ENCODE peak calls at places on chromosomes 6 and 20, in ten cellular contexts. One of them, this sample, is unnamed.

GRCh38 chr20:3839328-3839727 is 7.3 kb upstream of the MAVS start:
- DNase-seq in PC-9: no peak
- DNase-seq in adipocyte: no peak
- DNase-seq in GM23248: no peak
- DNase-seq in fibroblast of lung: no peak
- DNase-seq in mesendoderm: peak; percentile 91
- DNase-seq in IMR-90: no peak
- DNase-seq in aorta: no peak
- DNase-seq in psoas muscle: no peak
- DNase-seq in cardiac muscle cell: peak; percentile 45
- DNase-seq in this sample: peak; percentile 8

GRCh38 chr20:62989201-62989601 is 17.6 kb downstream of the BHLHE23 start:
- DNase-seq in mesendoderm: no peak
- DNase-seq in aorta: no peak
- DNase-seq in adipocyte: no peak
- DNase-seq in cardiac muscle cell: no peak
- DNase-seq in fibroblast of lung: no peak
- DNase-seq in psoas muscle: no peak
- DNase-seq in GM23248: no peak
- DNase-seq in PC-9: no peak
- DNase-seq in IMR-90: no peak
- DNase-seq in this sample: no peak

GRCh38 chr20:12395404-12396159 is 477.9 kb downstream of the BTBD3 start:
- DNase-seq in GM23248: no peak
- DNase-seq in IMR-90: no peak
- DNase-seq in adipocyte: no peak
- DNase-seq in fibroblast of lung: no peak
- DNase-seq in psoas muscle: no peak
- DNase-seq in PC-9: peak; percentile 31
- DNase-seq in mesendoderm: peak; percentile 27
- DNase-seq in aorta: no peak
- DNase-seq in cardiac muscle cell: peak; percentile 36
- DNase-seq in this sample: no peak

GRCh38 chr6:80316655-80317332 is 210.3 kb downstream of the BCKDHB start:
- DNase-seq in GM23248: peak; percentile 38
- DNase-seq in PC-9: no peak
- DNase-seq in cardiac muscle cell: peak; percentile 1
- DNase-seq in aorta: no peak
- DNase-seq in psoas muscle: no peak
- DNase-seq in fibroblast of lung: no peak
- DNase-seq in IMR-90: no peak
- DNase-seq in adipocyte: peak; percentile 17
- DNase-seq in mesendoderm: no peak
- DNase-seq in this sample: peak; percentile 75

GRCh38 chr6:105835373-105835772 is 250.8 kb upstream of the PRDM1 start:
- DNase-seq in aorta: no peak
- DNase-seq in PC-9: no peak
- DNase-seq in IMR-90: peak; percentile 48
- DNase-seq in cardiac muscle cell: no peak
- DNase-seq in mesendoderm: peak; percentile 86
- DNase-seq in GM23248: no peak
- DNase-seq in adipocyte: no peak
- DNase-seq in fibroblast of lung: peak; percentile 51
- DNase-seq in psoas muscle: no peak
- DNase-seq in this sample: no peak

GRCh38 chr6:117558818-117559217 is 43.5 kb downstream of the GOPC start:
- DNase-seq in cardiac muscle cell: no peak
- DNase-seq in IMR-90: no peak
- DNase-seq in PC-9: no peak
- DNase-seq in psoas muscle: no peak
- DNase-seq in adipocyte: no peak
- DNase-seq in GM23248: no peak
- DNase-seq in mesendoderm: no peak
- DNase-seq in fibroblast of lung: no peak
- DNase-seq in aorta: no peak
- DNase-seq in this sample: no peak

GRCh38 chr20:47785900-47786762 is 850 bp upstream of the SULF2 start:
- DNase-seq in IMR-90: peak; percentile 71
- DNase-seq in adipocyte: peak; percentile 94
- DNase-seq in PC-9: peak; percentile 87
- DNase-seq in aorta: peak; percentile 88
- DNase-seq in cardiac muscle cell: peak; percentile 92
- DNase-seq in GM23248: peak; percentile 84
- DNase-seq in psoas muscle: peak; percentile 62
- DNase-seq in fibroblast of lung: peak; percentile 81
- DNase-seq in mesendoderm: peak; percentile 80
- DNase-seq in this sample: peak; percentile 98

GRCh38 chr6:159778542-159778941 is 10.9 kb downstream of the TCP1 start:
- DNase-seq in psoas muscle: no peak
- DNase-seq in IMR-90: no peak
- DNase-seq in fibroblast of lung: no peak
- DNase-seq in aorta: peak; percentile 20
- DNase-seq in mesendoderm: no peak
- DNase-seq in cardiac muscle cell: no peak
- DNase-seq in adipocyte: no peak
- DNase-seq in PC-9: no peak
- DNase-seq in GM23248: no peak
- DNase-seq in this sample: no peak

GRCh38 chr6:167893416-167893815 is 66.7 kb downstream of the AFDN start:
- DNase-seq in mesendoderm: peak; percentile 84
- DNase-seq in IMR-90: peak; percentile 52
- DNase-seq in fibroblast of lung: no peak
- DNase-seq in PC-9: peak; percentile 7
- DNase-seq in adipocyte: no peak
- DNase-seq in cardiac muscle cell: no peak
- DNase-seq in psoas muscle: no peak
- DNase-seq in GM23248: peak; percentile 67
- DNase-seq in aorta: no peak
- DNase-seq in this sample: peak; percentile 71

GRCh38 chr6:35038076-35038475 is 103.1 kb downstream of the TCP11 start:
- DNase-seq in PC-9: no peak
- DNase-seq in mesendoderm: peak; percentile 72
- DNase-seq in fibroblast of lung: no peak
- DNase-seq in adipocyte: peak; percentile 46
- DNase-seq in aorta: no peak
- DNase-seq in IMR-90: no peak
- DNase-seq in cardiac muscle cell: no peak
- DNase-seq in GM23248: peak; percentile 61
- DNase-seq in psoas muscle: no peak
- DNase-seq in this sample: no peak
- H3K4me1 ChIP-seq in PC-9: no peaks in the 10 kb centered on the region
- H3K4me1 ChIP-seq in mesendoderm: peaks cover 16% of the 10 kb centered on the region
- H3K4me1 ChIP-seq in fibroblast of lung: no peaks in the 10 kb centered on the region
- H3K4me1 ChIP-seq in adipocyte: peaks cover 39% of the 10 kb centered on the region
- H3K4me1 ChIP-seq in aorta: no peaks in the 10 kb centered on the region
- H3K4me1 ChIP-seq in IMR-90: peaks cover 14% of the 10 kb centered on the region
- H3K4me1 ChIP-seq in cardiac muscle cell: peaks cover 12% of the 10 kb centered on the region
- H3K4me1 ChIP-seq in GM23248: peaks cover 20% of the 10 kb centered on the region
- H3K4me1 ChIP-seq in psoas muscle: peaks cover 29% of the 10 kb centered on the region
- H3K4me1 ChIP-seq in this sample: no peaks in the 10 kb centered on the region

GRCh38 chr6:2245954-2246863 is 804 bp upstream of the GMDS start:
- DNase-seq in aorta: peak; percentile 79
- DNase-seq in PC-9: peak; percentile 79
- DNase-seq in mesendoderm: peak; percentile 63
- DNase-seq in cardiac muscle cell: peak; percentile 43
- DNase-seq in GM23248: peak; percentile 64
- DNase-seq in IMR-90: peak; percentile 62
- DNase-seq in adipocyte: peak; percentile 61
- DNase-seq in psoas muscle: peak; percentile 64
- DNase-seq in fibroblast of lung: peak; percentile 49
- DNase-seq in this sample: peak; percentile 88

GRCh38 chr6:2244261-2245102 is 923 bp downstream of the GMDS start:
- DNase-seq in psoas muscle: no peak
- DNase-seq in mesendoderm: peak; percentile 72
- DNase-seq in adipocyte: no peak
- DNase-seq in cardiac muscle cell: peak; percentile 9
- DNase-seq in fibroblast of lung: no peak
- DNase-seq in IMR-90: no peak
- DNase-seq in PC-9: no peak
- DNase-seq in aorta: no peak
- DNase-seq in GM23248: no peak
- DNase-seq in this sample: no peak

GRCh38 chr6:2245103-2245953 is at the start of gene GMDS:
- DNase-seq in aorta: peak; percentile 94
- DNase-seq in IMR-90: peak; percentile 91
- DNase-seq in PC-9: peak; percentile 87
- DNase-seq in cardiac muscle cell: peak; percentile 93
- DNase-seq in adipocyte: peak; percentile 96
- DNase-seq in psoas muscle: peak; percentile 88
- DNase-seq in mesendoderm: peak; percentile 91
- DNase-seq in fibroblast of lung: peak; percentile 88
- DNase-seq in GM23248: peak; percentile 95
- DNase-seq in this sample: peak; percentile 99

GRCh38 chr6:2240961-2241360 is 4.4 kb downstream of the GMDS start:
- DNase-seq in PC-9: no peak
- DNase-seq in GM23248: no peak
- DNase-seq in cardiac muscle cell: no peak
- DNase-seq in IMR-90: no peak
- DNase-seq in psoas muscle: no peak
- DNase-seq in adipocyte: no peak
- DNase-seq in fibroblast of lung: no peak
- DNase-seq in aorta: no peak
- DNase-seq in mesendoderm: no peak
- DNase-seq in this sample: no peak

DNA sequence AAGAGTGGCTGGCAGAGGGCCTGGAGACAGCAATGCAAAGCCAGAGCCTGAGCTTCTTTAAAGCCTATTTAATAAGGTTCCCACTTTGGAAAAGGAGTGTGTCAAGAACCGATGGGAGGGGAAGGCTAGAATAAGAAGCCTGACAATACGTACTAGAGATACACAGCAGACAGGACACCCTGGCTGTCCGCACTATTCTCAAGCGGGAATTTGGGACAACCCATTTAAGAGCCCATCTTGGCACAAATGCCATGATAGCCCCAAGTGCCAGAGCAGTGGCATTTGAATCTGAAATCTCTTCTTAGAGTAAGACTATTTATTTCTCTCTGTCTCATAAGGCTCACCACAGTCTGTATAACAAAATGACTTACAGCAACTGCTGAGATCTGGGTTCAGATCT is 3.1 kb downstream of the GMDS start:
- DNase-seq in aorta: no peak
- DNase-seq in fibroblast of lung: no peak
- DNase-seq in PC-9: no peak
- DNase-seq in mesendoderm: no peak
- DNase-seq in IMR-90: no peak
- DNase-seq in GM23248: no peak
- DNase-seq in adipocyte: no peak
- DNase-seq in psoas muscle: no peak
- DNase-seq in cardiac muscle cell: no peak
- DNase-seq in this sample: no peak
- H3K4me1 ChIP-seq in aorta: no peaks in the 10 kb centered on the region
- H3K4me1 ChIP-seq in fibroblast of lung: peaks cover 2% of the 10 kb centered on the region
- H3K4me1 ChIP-seq in PC-9: peaks cover 10% of the 10 kb centered on the region
- H3K4me1 ChIP-seq in mesendoderm: peaks cover 5% of the 10 kb centered on the region
- H3K4me1 ChIP-seq in IMR-90: peaks cover 7% of the 10 kb centered on the region
- H3K4me1 ChIP-seq in GM23248: peaks cover 4% of the 10 kb centered on the region
- H3K4me1 ChIP-seq in adipocyte: peaks cover 14% of the 10 kb centered on the region
- H3K4me1 ChIP-seq in psoas muscle: peaks cover 8% of the 10 kb centered on the region
- H3K4me1 ChIP-seq in cardiac muscle cell: no peaks in the 10 kb centered on the region
- H3K4me1 ChIP-seq in this sample: peaks cover 16% of the 10 kb centered on the region

GRCh38 chr20:17557675-17558006 is 12.2 kb upstream of the DSTN start:
- DNase-seq in aorta: no peak
- DNase-seq in psoas muscle: no peak
- DNase-seq in adipocyte: peak; percentile 63
- DNase-seq in PC-9: peak; percentile 59
- DNase-seq in IMR-90: peak; percentile 94
- DNase-seq in cardiac muscle cell: peak; percentile 72
- DNase-seq in mesendoderm: no peak
- DNase-seq in fibroblast of lung: peak; percentile 87
- DNase-seq in GM23248: peak; percentile 93
- DNase-seq in this sample: peak; percentile 60
- H3K4me1 ChIP-seq in aorta: peaks cover 23% of the 10 kb centered on the region
- H3K4me1 ChIP-seq in psoas muscle: peaks cover 4% of the 10 kb centered on the region
- H3K4me1 ChIP-seq in adipocyte: peaks cover 29% of the 10 kb centered on the region
- H3K4me1 ChIP-seq in PC-9: peaks cover 75% of the 10 kb centered on the region
- H3K4me1 ChIP-seq in IMR-90: peaks cover 14% of the 10 kb centered on the region
- H3K4me1 ChIP-seq in cardiac muscle cell: peaks cover 3% of the 10 kb centered on the region
- H3K4me1 ChIP-seq in mesendoderm: peaks cover 1% of the 10 kb centered on the region
- H3K4me1 ChIP-seq in fibroblast of lung: peaks cover 16% of the 10 kb centered on the region
- H3K4me1 ChIP-seq in GM23248: peaks cover 29% of the 10 kb centered on the region
- H3K4me1 ChIP-seq in this sample: peaks cover 48% of the 10 kb centered on the region

GRCh38 chr6:137820425-137820824 is 46.6 kb upstream of the TNFAIP3 start:
- DNase-seq in aorta: no peak
- DNase-seq in cardiac muscle cell: peak; percentile 60
- DNase-seq in fibroblast of lung: peak; percentile 62
- DNase-seq in psoas muscle: no peak
- DNase-seq in PC-9: no peak
- DNase-seq in mesendoderm: no peak
- DNase-seq in adipocyte: no peak
- DNase-seq in GM23248: peak; percentile 32
- DNase-seq in IMR-90: peak; percentile 74
- DNase-seq in this sample: no peak
- H3K4me1 ChIP-seq in aorta: no peaks in the 10 kb centered on the region
- H3K4me1 ChIP-seq in cardiac muscle cell: peaks cover 25% of the 10 kb centered on the region
- H3K4me1 ChIP-seq in fibroblast of lung: peaks cover 17% of the 10 kb centered on the region
- H3K4me1 ChIP-seq in psoas muscle: no peaks in the 10 kb centered on the region
- H3K4me1 ChIP-seq in PC-9: peaks cover 17% of the 10 kb centered on the region
- H3K4me1 ChIP-seq in mesendoderm: peaks cover 6% of the 10 kb centered on the region
- H3K4me1 ChIP-seq in adipocyte: peaks cover 39% of the 10 kb centered on the region
- H3K4me1 ChIP-seq in GM23248: peaks cover 16% of the 10 kb centered on the region
- H3K4me1 ChIP-seq in IMR-90: peaks cover 9% of the 10 kb centered on the region
- H3K4me1 ChIP-seq in this sample: peaks cover 21% of the 10 kb centered on the region

GRCh38 chr6:37669306-37669705 is 28.4 kb downstream of the MDGA1 start:
- DNase-seq in IMR-90: no peak
- DNase-seq in aorta: no peak
- DNase-seq in fibroblast of lung: no peak
- DNase-seq in cardiac muscle cell: no peak
- DNase-seq in PC-9: no peak
- DNase-seq in GM23248: no peak
- DNase-seq in mesendoderm: no peak
- DNase-seq in psoas muscle: no peak
- DNase-seq in adipocyte: no peak
- DNase-seq in this sample: no peak
- H3K4me1 ChIP-seq in IMR-90: peaks cover 14% of the 10 kb centered on the region
- H3K4me1 ChIP-seq in aorta: no peaks in the 10 kb centered on the region
- H3K4me1 ChIP-seq in fibroblast of lung: peaks cover 3% of the 10 kb centered on the region
- H3K4me1 ChIP-seq in cardiac muscle cell: peaks cover 34% of the 10 kb centered on the region
- H3K4me1 ChIP-seq in PC-9: peaks cover 41% of the 10 kb centered on the region
- H3K4me1 ChIP-seq in GM23248: peaks cover 14% of the 10 kb centered on the region
- H3K4me1 ChIP-seq in mesendoderm: peaks cover 2% of the 10 kb centered on the region
- H3K4me1 ChIP-seq in psoas muscle: no peaks in the 10 kb centered on the region
- H3K4me1 ChIP-seq in adipocyte: no peaks in the 10 kb centered on the region
- H3K4me1 ChIP-seq in this sample: peaks cover 5% of the 10 kb centered on the region

DNA sequence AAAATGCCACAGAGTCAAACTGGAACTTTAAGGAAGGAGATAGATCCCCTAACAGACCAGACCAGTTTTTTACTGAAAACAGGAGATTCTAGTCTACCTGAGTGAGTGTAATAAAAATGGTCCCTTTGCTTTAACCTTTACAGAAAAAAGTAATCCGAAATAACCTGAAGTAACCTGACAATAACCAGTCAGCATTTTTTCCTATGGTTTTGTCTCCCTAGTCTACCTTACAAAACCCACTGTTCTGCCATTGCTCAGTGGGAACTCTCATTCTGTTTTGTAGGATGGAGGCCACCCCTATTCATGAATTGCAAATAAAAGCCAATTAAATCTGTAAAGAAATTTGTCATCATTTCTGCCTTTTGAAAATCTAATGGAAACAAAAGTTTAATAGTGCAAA is 104.5 kb upstream of the RALGAPA2 start:
- DNase-seq in psoas muscle: no peak
- DNase-seq in cardiac muscle cell: no peak
- DNase-seq in PC-9: no peak
- DNase-seq in adipocyte: no peak
- DNase-seq in mesendoderm: no peak
- DNase-seq in aorta: no peak
- DNase-seq in fibroblast of lung: no peak
- DNase-seq in IMR-90: no peak
- DNase-seq in GM23248: no peak
- DNase-seq in this sample: no peak
- H3K4me1 ChIP-seq in psoas muscle: no peaks in the 10 kb centered on the region
- H3K4me1 ChIP-seq in cardiac muscle cell: no peaks in the 10 kb centered on the region
- H3K4me1 ChIP-seq in PC-9: no peaks in the 10 kb centered on the region
- H3K4me1 ChIP-seq in adipocyte: peaks cover 10% of the 10 kb centered on the region
- H3K4me1 ChIP-seq in mesendoderm: peaks cover 21% of the 10 kb centered on the region
- H3K4me1 ChIP-seq in aorta: no peaks in the 10 kb centered on the region
- H3K4me1 ChIP-seq in fibroblast of lung: no peaks in the 10 kb centered on the region
- H3K4me1 ChIP-seq in IMR-90: no peaks in the 10 kb centered on the region
- H3K4me1 ChIP-seq in GM23248: no peaks in the 10 kb centered on the region
- H3K4me1 ChIP-seq in this sample: no peaks in the 10 kb centered on the region